ENCODE peak calls at places on chromosomes 2 and 18, in five cellular contexts. G is cardiac muscle cell, F is mesenchymal stem cell, I is brain microvascular endothelial cell, U is AG04450. H is an unnamed sample.

GRCh38 chr2:238922435-238922834 is 74.5 kb downstream of the TWIST2 start:
- DNase-seq in G (no peak), F (no peak), I (no peak), U (no peak), H (no peak)

GRCh38 chr2:24435391-24436316 is 55.4 kb upstream of the NCOA1 start:
- DNase-seq in G (peak), F (peak), I (peak), U (no peak), H (no peak)

GRCh38 chr2:212766921-212767320 is 228.3 kb upstream of the ERBB4 start:
- DNase-seq in G (no peak), F (no peak), I (no peak), U (no peak), H (no peak)

GRCh38 chr2:191441761-191442160 is 196.6 kb downstream of the MYO1B start:
- DNase-seq in G (peak), F (peak), I (no peak), U (no peak), H (no peak)

GRCh38 chr2:159146930-159147666 is 139.4 kb downstream of the WDSUB1 start:
- DNase-seq in G (peak), F (no peak), I (no peak), U (no peak), H (no peak)

GRCh38 chr2:130749078-130749477 is 6.3 kb upstream of the AMER3 start:
- DNase-seq in G (no peak), F (no peak), I (no peak), U (no peak), H (no peak)

GRCh38 chr2:176579608-176580007 is 310.4 kb downstream of the MTX2 start:
- DNase-seq in G (no peak), F (no peak), I (no peak), U (no peak), H (no peak)

GRCh38 chr18:77114564-77115391 is 17.8 kb downstream of the MBP start:
- DNase-seq in G (peak), F (peak), I (peak), U (peak), H (no peak)

GRCh38 chr18:54777989-54778388 is 50.3 kb upstream of the RAB27B start:
- DNase-seq in G (no peak), F (no peak), I (no peak), U (no peak), H (no peak)

GRCh38 chr2:207930747-207931146 is 94.6 kb downstream of the PLEKHM3 start:
- DNase-seq in G (no peak), F (no peak), I (no peak), U (no peak), H (no peak)

DNA sequence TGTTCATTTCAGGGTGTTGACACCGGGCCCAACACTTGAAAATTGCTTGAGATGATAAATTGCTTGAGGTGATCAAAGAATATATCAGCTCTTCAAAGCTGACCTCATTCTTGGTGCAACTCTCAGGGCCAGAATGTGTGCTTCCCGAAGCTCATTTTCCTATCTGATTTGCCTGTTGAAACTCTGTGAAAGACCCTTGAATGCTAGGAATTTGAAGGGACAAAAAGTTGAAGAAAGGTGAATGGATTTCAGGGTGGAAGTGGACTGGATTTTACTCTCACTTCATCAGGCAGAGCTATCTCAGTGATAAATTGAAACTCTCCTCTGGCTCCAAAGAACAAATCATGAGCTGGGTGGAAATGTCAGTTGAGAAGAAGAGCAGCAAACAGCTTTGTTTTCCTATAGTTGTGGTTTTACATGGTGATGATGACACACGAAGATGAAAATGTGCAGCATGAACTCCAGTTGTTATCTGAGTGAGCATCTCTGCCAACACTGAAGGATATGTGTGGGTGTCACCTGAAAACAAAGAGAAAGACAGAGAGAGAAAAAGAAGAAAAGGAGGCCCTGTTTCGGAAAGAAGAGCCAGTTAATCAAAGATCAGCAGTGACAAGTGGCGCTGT is 34.4 kb downstream of the CD28 start:
- DNase-seq in G (no peak), F (no peak), I (peak), U (no peak), H (no peak)
- H3K27ac ChIP-seq in G (peak), F (no peak), I (peak), U (no peak), H (no peak)

DNA sequence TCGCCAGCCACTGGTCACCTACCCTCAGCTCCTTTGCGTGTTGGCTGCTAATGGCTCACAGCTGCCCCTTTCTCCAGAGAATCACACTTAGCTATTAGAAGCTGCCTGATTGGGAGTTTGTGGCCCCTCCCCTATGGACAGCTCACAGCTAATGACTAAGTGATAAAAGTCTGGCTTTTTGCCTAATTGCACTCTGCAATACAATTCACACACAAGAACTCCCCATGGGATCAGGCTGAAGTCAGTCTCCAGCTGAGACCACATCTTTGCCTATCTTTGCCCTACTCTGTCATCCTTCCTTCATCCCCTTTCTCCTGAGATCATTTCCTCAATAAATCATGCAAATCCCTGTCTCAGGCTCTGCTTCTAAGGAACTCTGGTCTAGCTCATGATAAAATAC is 701.9 kb upstream of the RAB6C start:
- DNase-seq in G (no peak), F (peak), I (no peak), U (no peak), H (no peak)
- H3K27ac ChIP-seq in G (no peak), F (no peak), I (no peak), U (no peak), H (no peak)

GRCh38 chr2:69689969-69690368 is 46.4 kb upstream of the AAK1 start:
- DNase-seq in G (no peak), F (no peak), I (no peak), U (no peak), H (no peak)

GRCh38 chr2:69685321-69686048 is 41.9 kb upstream of the AAK1 start:
- DNase-seq in G (peak), F (no peak), I (no peak), U (no peak), H (no peak)

GRCh38 chr2:69688212-69688611 is 44.7 kb upstream of the AAK1 start:
- DNase-seq in G (no peak), F (no peak), I (no peak), U (no peak), H (no peak)

GRCh38 chr2:69689466-69689865 is 45.9 kb upstream of the AAK1 start:
- DNase-seq in G (no peak), F (no peak), I (no peak), U (no peak), H (no peak)

GRCh38 chr2:69686855-69687254 is 43.3 kb upstream of the AAK1 start:
- DNase-seq in G (no peak), F (no peak), I (no peak), U (no peak), H (no peak)
- H3K27ac ChIP-seq in G (no peak), F (no peak), I (no peak), U (no peak), H (no peak)

GRCh38 chr2:181407171-181407570 is 50.0 kb upstream of the ITGA4 start:
- DNase-seq in G (no peak), F (peak), I (no peak), U (no peak), H (no peak)

GRCh38 chr2:181411105-181411849 is 45.9 kb upstream of the ITGA4 start:
- DNase-seq in G (peak), F (peak), I (no peak), U (no peak), H (peak)
- H3K27ac ChIP-seq in G (no peak), F (no peak), I (no peak), U (no peak), H (peak)

DNA sequence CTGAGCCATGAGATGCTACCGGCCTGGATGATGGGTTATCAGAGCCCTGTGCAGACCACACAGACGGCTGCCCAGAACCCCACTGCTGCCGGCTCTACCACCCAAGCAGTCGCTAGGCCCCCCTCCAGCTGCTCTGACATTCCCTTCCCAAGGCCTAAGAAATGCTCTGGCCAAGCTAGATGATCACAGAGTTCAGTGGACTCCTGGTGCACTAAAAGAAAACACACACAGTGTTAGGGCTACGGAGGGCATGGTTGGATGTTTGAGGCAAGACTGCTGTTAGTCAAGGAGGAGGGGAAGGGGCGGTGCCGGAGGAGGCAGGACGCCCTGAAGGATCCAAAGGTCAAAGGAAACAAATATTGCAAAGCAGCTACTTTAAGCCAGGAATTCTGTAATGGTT is 174.5 kb downstream of the MYCN start:
- DNase-seq in G (no peak), F (no peak), I (no peak), U (no peak), H (no peak)
- H3K27ac ChIP-seq in G (no peak), F (no peak), I (no peak), U (no peak), H (no peak)

GRCh38 chr2:166329465-166329864 is 46.3 kb downstream of the SCN9A start:
- DNase-seq in G (no peak), F (no peak), I (no peak), U (no peak), H (no peak)
- H3K27ac ChIP-seq in G (no peak), F (no peak), I (no peak), U (no peak), H (no peak)

DNA sequence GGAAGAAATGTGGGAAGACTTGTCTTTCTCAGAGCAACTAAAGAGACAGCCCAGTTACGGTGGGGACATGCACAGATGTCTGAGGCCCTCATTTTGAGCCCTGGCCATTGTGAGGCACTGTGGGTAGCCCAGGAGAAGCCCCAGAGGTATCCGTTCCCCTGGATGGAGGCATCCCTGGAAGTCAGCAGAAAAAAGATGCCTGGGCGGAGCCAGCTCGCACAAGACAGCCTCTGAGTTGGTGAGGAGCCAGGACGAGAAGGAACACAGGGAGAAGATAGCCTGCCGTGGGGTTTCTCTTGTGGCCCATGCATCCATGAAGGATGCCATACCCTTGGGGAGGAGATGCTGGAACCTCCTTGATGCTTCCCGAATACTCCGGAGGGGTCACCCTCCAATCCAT is 56.9 kb upstream of the SEMA4C start:
- DNase-seq in G (no peak), F (no peak), I (no peak), U (no peak), H (no peak)
- H3K27ac ChIP-seq in G (no peak), F (no peak), I (no peak), U (no peak), H (no peak)